ENCODE peak calls at places on chromosomes 5 and 9, in nine cellular contexts. Z, O, I, U, P, F, H, Y and W are unnamed samples.

GRCh38 chr9:98087420-98088354 is 31.2 kb downstream of the NANS start:
- DNase-seq in Z (no peak), O (peak; percentile 43), I (peak; percentile 44), U (peak; percentile 32), P (peak; percentile 14), F (peak; percentile 20), H (peak; percentile 75), Y (peak; percentile 77), W (no peak)

GRCh38 chr5:10065428-10066000 is 184.2 kb downstream of the ATPSCKMT start:
- DNase-seq in Z (no peak), O (no peak), I (no peak), U (no peak), P (no peak), F (no peak), H (no peak), Y (no peak), W (no peak)

GRCh38 chr9:9752722-9753121 is 860.1 kb downstream of the PTPRD start:
- DNase-seq in Z (no peak), O (no peak), I (no peak), U (no peak), P (peak; percentile 60), F (no peak), H (no peak), Y (peak; percentile 14), W (no peak)

GRCh38 chr5:33008751-33009418 is 297.8 kb downstream of the NPR3 start:
- DNase-seq in Z (peak; percentile 37), O (no peak), I (no peak), U (no peak), P (no peak), F (no peak), H (no peak), Y (peak; percentile 66), W (no peak)

GRCh38 chr5:79416499-79416898 is 97.4 kb downstream of the HOMER1 start:
- DNase-seq in Z (no peak), O (no peak), I (no peak), U (no peak), P (no peak), F (peak; percentile 4), H (peak; percentile 54), Y (no peak), W (no peak)

GRCh38 chr5:88671808-88672499 is 211.0 kb downstream of the MEF2C start:
- DNase-seq in Z (no peak), O (no peak), I (no peak), U (no peak), P (no peak), F (no peak), H (peak; percentile 50), Y (no peak), W (no peak)

GRCh38 chr5:83405662-83406061 is 65.9 kb upstream of the VCAN start:
- DNase-seq in Z (no peak), O (no peak), I (no peak), U (no peak), P (no peak), F (no peak), H (no peak), Y (no peak), W (no peak)

GRCh38 chr5:175264406-175264805 is 179.6 kb downstream of the DRD1 start:
- DNase-seq in Z (no peak), O (no peak), I (no peak), U (no peak), P (no peak), F (no peak), H (no peak), Y (no peak), W (no peak)

GRCh38 chr9:130895038-130895437 is 1.6 kb downstream of the QRFP start:
- DNase-seq in Z (no peak), O (no peak), I (no peak), U (no peak), P (no peak), F (no peak), H (no peak), Y (no peak), W (no peak)

GRCh38 chr9:130894546-130894945 is 2.1 kb downstream of the QRFP start:
- DNase-seq in Z (no peak), O (no peak), I (no peak), U (no peak), P (no peak), F (no peak), H (no peak), Y (no peak), W (no peak)

GRCh38 chr9:130891699-130892502 is 4.7 kb downstream of the QRFP start:
- DNase-seq in Z (no peak), O (no peak), I (peak; percentile 28), U (no peak), P (no peak), F (no peak), H (no peak), Y (no peak), W (no peak)

GRCh38 chr9:130892503-130893249 is 3.9 kb downstream of the QRFP start:
- DNase-seq in Z (no peak), O (no peak), I (no peak), U (no peak), P (no peak), F (no peak), H (no peak), Y (no peak), W (no peak)

GRCh38 chr9:130893250-130894101 is 3.1 kb downstream of the QRFP start:
- DNase-seq in Z (no peak), O (peak; percentile 44), I (peak; percentile 49), U (no peak), P (no peak), F (no peak), H (peak; percentile 78), Y (no peak), W (no peak)
- H3K27ac ChIP-seq in Z (no peak overlapping the region), O (no peak overlapping the region), I (no peak overlapping the region), U (peak overlapping the region; percentile 20), P (no peak overlapping the region), F (no peak overlapping the region), H (no peak overlapping the region), Y (no peak overlapping the region), W (no peak overlapping the region)

DNA sequence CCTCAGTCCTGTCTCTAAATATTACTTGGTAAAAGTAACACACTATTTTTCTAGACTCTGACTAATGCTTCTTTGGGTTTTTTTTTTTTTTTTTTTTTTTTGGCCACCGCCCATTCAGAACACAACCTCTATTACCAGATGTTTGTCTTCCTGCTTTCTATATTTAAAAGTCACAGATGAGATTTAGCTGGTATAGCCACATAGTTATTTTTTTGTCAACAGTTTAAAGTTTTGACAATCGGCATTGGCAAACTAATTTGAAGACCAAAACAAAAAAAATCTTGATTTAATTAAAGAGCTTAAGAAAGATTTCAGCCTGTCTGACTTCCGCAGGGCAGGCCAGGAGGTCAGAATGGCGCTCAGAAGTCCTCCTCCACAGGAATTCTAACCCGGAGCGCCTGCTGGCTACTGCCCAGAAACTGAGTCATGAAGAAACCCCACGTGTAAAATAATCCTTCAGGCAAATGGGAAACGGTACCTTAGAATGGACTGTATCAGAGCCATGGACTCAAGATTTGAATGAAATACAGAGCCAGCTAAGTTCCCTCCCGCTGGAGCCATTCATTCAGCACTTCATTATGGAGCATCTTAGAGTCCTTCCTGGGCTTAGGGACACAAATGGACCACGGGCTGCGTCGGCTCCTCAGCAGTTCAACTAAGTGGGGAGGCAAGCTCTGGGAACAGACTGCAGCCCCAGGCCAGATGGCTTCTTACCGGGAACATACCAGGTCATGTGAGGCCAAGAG is 55.6 kb downstream of the PTPDC1 start:
- DNase-seq in Z (peak; percentile 91), O (peak; percentile 78), I (peak; percentile 89), U (no peak), P (peak; percentile 58), F (peak; percentile 96), H (no peak), Y (peak; percentile 71), W (no peak)
- H3K4me1 ChIP-seq in Z (peaks cover 31% of the 10 kb centered on the region), O (peaks cover 7% of the 10 kb centered on the region), I (peaks cover 33% of the 10 kb centered on the region), U (peaks cover 12% of the 10 kb centered on the region), P (peaks cover 10% of the 10 kb centered on the region), F (peaks cover 24% of the 10 kb centered on the region), H (no peaks in the 10 kb centered on the region), Y (peaks cover 8% of the 10 kb centered on the region), W (no peaks in the 10 kb centered on the region)

GRCh38 chr9:88745281-88746001 is 210.5 kb downstream of the NXNL2 start:
- DNase-seq in Z (peak; percentile 22), O (no peak), I (no peak), U (no peak), P (no peak), F (peak; percentile 95), H (no peak), Y (peak; percentile 66), W (no peak)

GRCh38 chr9:88748566-88749238 is 213.7 kb downstream of the NXNL2 start:
- DNase-seq in Z (no peak), O (no peak), I (peak; percentile 55), U (no peak), P (peak; percentile 18), F (peak; percentile 81), H (peak; percentile 48), Y (peak; percentile 41), W (no peak)

GRCh38 chr9:88746029-88746743 is 211.2 kb downstream of the NXNL2 start:
- DNase-seq in Z (peak; percentile 42), O (no peak), I (peak; percentile 59), U (no peak), P (no peak), F (peak; percentile 95), H (no peak), Y (peak; percentile 72), W (no peak)

GRCh38 chr9:88747768-88748167 is 212.8 kb downstream of the NXNL2 start:
- DNase-seq in Z (peak; percentile 62), O (no peak), I (no peak), U (no peak), P (peak; percentile 13), F (peak; percentile 96), H (no peak), Y (peak; percentile 83), W (no peak)

GRCh38 chr9:88746744-88747398 is 211.9 kb downstream of the NXNL2 start:
- DNase-seq in Z (peak; percentile 46), O (no peak), I (no peak), U (no peak), P (no peak), F (no peak), H (peak; percentile 38), Y (no peak), W (no peak)
- H3K27ac ChIP-seq in Z (peak overlapping the region; percentile 32), O (no peak overlapping the region), I (no peak overlapping the region), U (no peak overlapping the region), P (no peak overlapping the region), F (peak overlapping the region; percentile 93), H (peak overlapping the region; percentile 71), Y (peak overlapping the region; percentile 86), W (no peak overlapping the region)

GRCh38 chr5:158810615-158811014 is 289.1 kb downstream of the EBF1 start:
- DNase-seq in Z (no peak), O (no peak), I (no peak), U (no peak), P (no peak), F (no peak), H (no peak), Y (no peak), W (no peak)

GRCh38 chr5:158811921-158812320 is 287.8 kb downstream of the EBF1 start:
- DNase-seq in Z (no peak), O (no peak), I (no peak), U (no peak), P (no peak), F (no peak), H (no peak), Y (no peak), W (no peak)

GRCh38 chr5:158813275-158813674 is 286.4 kb downstream of the EBF1 start:
- DNase-seq in Z (no peak), O (no peak), I (no peak), U (no peak), P (no peak), F (no peak), H (no peak), Y (no peak), W (no peak)

GRCh38 chr5:158812381-158812780 is 287.3 kb downstream of the EBF1 start:
- DNase-seq in Z (no peak), O (no peak), I (peak; percentile 22), U (no peak), P (no peak), F (no peak), H (no peak), Y (no peak), W (no peak)

DNA sequence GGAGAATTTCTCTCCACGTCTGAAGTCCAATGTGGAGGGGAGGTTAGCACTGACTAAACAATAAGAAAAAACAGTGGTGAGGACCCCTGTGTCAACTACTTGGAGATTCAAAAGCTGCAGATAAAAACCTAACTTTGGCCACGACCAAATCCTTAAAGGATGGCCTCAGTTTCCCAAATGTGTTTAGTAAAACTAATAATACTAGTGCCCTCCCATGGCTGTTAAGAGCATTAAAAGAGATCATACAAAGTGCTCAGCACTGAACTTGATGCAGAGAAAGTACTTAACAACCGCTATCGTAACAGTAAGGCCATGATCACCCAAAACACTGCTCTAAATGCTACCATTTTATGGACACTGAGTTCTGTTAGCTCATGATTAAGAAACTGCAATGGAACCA is 288.4 kb downstream of the EBF1 start:
- DNase-seq in Z (no peak), O (no peak), I (no peak), U (no peak), P (no peak), F (no peak), H (no peak), Y (no peak), W (no peak)
- H3K4me1 ChIP-seq in Z (no peaks in the 10 kb centered on the region), O (no peaks in the 10 kb centered on the region), I (no peaks in the 10 kb centered on the region), U (peaks cover 1% of the 10 kb centered on the region), P (peaks cover 3% of the 10 kb centered on the region), F (no peaks in the 10 kb centered on the region), H (no peaks in the 10 kb centered on the region), Y (no peaks in the 10 kb centered on the region), W (no peaks in the 10 kb centered on the region)